ENCODE peak calls at places on chromosomes 1 and 21, in six cellular contexts. E is body of pancreas, S is cardiac muscle cell, X is dorsolateral prefrontal cortex, U is mammary epithelial cell, L is fibroblast of pulmonary artery. V is an unnamed sample.

GRCh38 chr1:84174051-84174556 is 30.0 kb downstream of the PRKACB start:
- DNase-seq in U (peak), L (peak), X (no peak), E (no peak), S (no peak), V (peak)

GRCh38 chr1:9629445-9630201 is 21.9 kb upstream of the PIK3CD start:
- DNase-seq in S (no peak), X (no peak), L (no peak), U (no peak), E (no peak), V (no peak)

GRCh38 chr1:226973371-226973897 is 33.3 kb downstream of the COQ8A start:
- DNase-seq in X (no peak), E (peak), S (no peak), L (no peak), U (no peak), V (peak)

GRCh38 chr21:38112219-38112789 is 144.5 kb upstream of the KCNJ15 start:
- DNase-seq in S (no peak), U (no peak), X (no peak), E (no peak), L (no peak), V (no peak)

GRCh38 chr1:162021124-162021523 is 2.5 kb downstream of the OLFML2B start:
- DNase-seq in S (no peak), X (no peak), E (no peak), L (no peak), U (no peak), V (peak)

GRCh38 chr21:25813917-25814316 is 79.1 kb downstream of the GABPA start:
- DNase-seq in X (no peak), L (no peak), U (peak), E (no peak), S (no peak), V (no peak)

GRCh38 chr1:47764461-47765046 is 232.6 kb downstream of the TRABD2B start:
- DNase-seq in U (no peak), L (no peak), S (no peak), X (no peak), E (no peak), V (no peak)

GRCh38 chr1:33397125-33397506 is 33.8 kb downstream of the PHC2 start:
- DNase-seq in U (no peak), L (no peak), S (no peak), E (no peak), X (no peak), V (no peak)

GRCh38 chr1:55067022-55067781 is 27.9 kb downstream of the PCSK9 start:
- DNase-seq in E (no peak), U (no peak), X (peak), S (no peak), L (no peak), V (no peak)

GRCh38 chr1:53998223-53998622 is 19.8 kb downstream of the LDLRAD1 start:
- DNase-seq in L (no peak), U (no peak), E (no peak), S (no peak), X (no peak), V (no peak)

GRCh38 chr1:159799446-159799985 is 2.6 kb upstream of the FCRL6 start:
- DNase-seq in S (no peak), U (no peak), L (no peak), E (no peak), X (no peak), V (peak)

GRCh38 chr1:245298781-245299180 is 144.0 kb downstream of the KIF26B start:
- DNase-seq in U (peak), S (no peak), L (peak), X (peak), E (peak), V (peak)

GRCh38 chr1:93079685-93080141 is 630 bp downstream of the MTF2 start:
- DNase-seq in U (peak), X (no peak), S (peak), E (peak), L (no peak), V (no peak)

GRCh38 chr1:4637616-4638346 is 16.6 kb upstream of the AJAP1 start:
- DNase-seq in L (no peak), X (no peak), U (no peak), S (no peak), E (no peak), V (no peak)

GRCh38 chr1:167122121-167122480 is 28.2 kb downstream of the STYXL2 start:
- DNase-seq in E (no peak), X (no peak), S (no peak), U (no peak), L (no peak), V (no peak)

GRCh38 chr1:215599418-215599817 is 32.3 kb downstream of the KCTD3 start:
- DNase-seq in S (peak), E (no peak), X (no peak), U (no peak), L (peak), V (peak)

GRCh38 chr1:116332461-116332860 is 40.6 kb upstream of the ATP1A1 start:
- DNase-seq in U (no peak), E (no peak), X (no peak), L (no peak), S (no peak), V (no peak)

GRCh38 chr1:167627865-167628641 is 2.0 kb upstream of the RCSD1 start:
- DNase-seq in X (no peak), E (no peak), L (no peak), S (no peak), U (no peak), V (no peak)

GRCh38 chr1:207745285-207745684 is 6.6 kb upstream of the CD46 start:
- DNase-seq in L (peak), X (no peak), U (no peak), E (no peak), S (no peak), V (peak)

GRCh38 chr1:2429780-2430591 is 17.6 kb upstream of the PEX10 start:
- DNase-seq in U (no peak), X (no peak), L (no peak), E (no peak), S (no peak), V (no peak)

GRCh38 chr1:110554871-110555801 is 36.2 kb upstream of the KCNA10 start:
- DNase-seq in X (peak), S (peak), L (peak), U (no peak), E (peak), V (peak)

GRCh38 chr1:83701396-83701795 is 297.5 kb downstream of the TTLL7 start:
- DNase-seq in U (no peak), L (no peak), E (no peak), X (no peak), S (no peak), V (no peak)

GRCh38 chr1:111513410-111514020 is 10.1 kb upstream of the ADORA3 start:
- DNase-seq in E (no peak), L (no peak), X (peak), S (no peak), U (no peak), V (no peak)

GRCh38 chr1:101025283-101025679 is 303 bp downstream of the DPH5 start:
- DNase-seq in U (no peak), S (peak), X (no peak), L (peak), E (no peak), V (peak)

GRCh38 chr1:224615861-224616760 is at the start of gene CNIH3:
- DNase-seq in E (peak), L (peak), U (peak), X (no peak), S (peak), V (peak)

GRCh38 chr1:109299984-109300343 is 6.8 kb downstream of the MYBPHL start:
- DNase-seq in U (no peak), L (no peak), E (no peak), X (no peak), S (no peak), V (no peak)

GRCh38 chr1:212037900-212038299 is 2.4 kb downstream of the DTL start:
- DNase-seq in U (peak), L (peak), X (no peak), E (no peak), S (no peak), V (peak)

GRCh38 chr1:6508876-6509602 is 17.6 kb upstream of the PLEKHG5 start:
- DNase-seq in U (no peak), L (no peak), S (no peak), X (no peak), E (no peak), V (no peak)

GRCh38 chr1:239976130-239976968 is 115.3 kb upstream of the FMN2 start:
- DNase-seq in E (peak), S (peak), L (peak), U (peak), X (peak), V (peak)

GRCh38 chr1:108816049-108816882 is 40.6 kb downstream of the AKNAD1 start:
- DNase-seq in E (peak), X (peak), L (peak), S (no peak), U (peak), V (peak)

GRCh38 chr1:5408401-5408800 is 583.8 kb downstream of the NPHP4 start:
- DNase-seq in S (no peak), E (no peak), U (no peak), L (no peak), X (peak), V (no peak)

GRCh38 chr1:53449693-53450092 is 9.5 kb upstream of the DMRTB1 start:
- DNase-seq in U (no peak), E (no peak), L (no peak), X (no peak), S (no peak), V (no peak)

GRCh38 chr1:202957733-202958543 is at the start of gene ADIPOR1:
- DNase-seq in U (peak), L (peak), X (peak), E (peak), S (peak), V (peak)
- TF ChIP-seq CTCF in U (no peak), L (no peak), X (peak), E (no peak), S (no peak), V (no peak)

DNA sequence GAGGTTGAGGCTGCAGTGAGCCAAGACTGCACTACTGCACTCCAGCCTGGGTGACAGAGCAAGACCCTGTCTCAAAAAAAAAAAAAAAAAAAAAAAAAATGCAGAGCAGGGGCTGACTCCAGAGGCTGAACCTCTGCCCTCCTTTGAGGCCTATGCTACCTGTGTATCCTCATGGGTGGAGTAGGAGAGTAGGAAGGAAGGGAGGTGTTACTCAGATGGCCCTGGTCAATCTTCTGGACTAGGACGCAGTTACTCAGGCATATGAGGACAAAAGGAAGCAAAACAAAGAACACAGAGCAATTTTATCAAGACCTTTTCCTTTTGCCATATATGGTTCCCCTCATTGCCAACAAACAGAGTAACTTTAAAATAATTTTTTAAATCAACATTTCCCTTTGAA is 35.2 kb downstream of the TGFBR3 start:
- DNase-seq in L (peak), S (no peak), E (no peak), U (no peak), X (no peak), V (no peak)
- H3K4me3 ChIP-seq in L (peak), S (no peak), E (no peak), U (no peak), X (peak), V (no peak)

GRCh38 chr1:234600418-234601216 is 9.4 kb downstream of the IRF2BP2 start:
- DNase-seq in X (peak), E (no peak), S (no peak), L (peak), U (peak), V (no peak)

GRCh38 chr1:234598974-234599616 is 10.9 kb downstream of the IRF2BP2 start:
- DNase-seq in S (no peak), U (no peak), X (no peak), E (peak), L (peak), V (peak)

GRCh38 chr1:234597894-234598293 is 12.1 kb downstream of the IRF2BP2 start:
- DNase-seq in X (peak), U (peak), L (peak), S (no peak), E (peak), V (peak)

GRCh38 chr1:234601217-234602017 is 8.6 kb downstream of the IRF2BP2 start:
- DNase-seq in U (peak), X (no peak), S (no peak), E (no peak), L (peak), V (peak)

GRCh38 chr1:234599617-234600417 is 10.2 kb downstream of the IRF2BP2 start:
- DNase-seq in E (peak), S (peak), U (peak), X (peak), L (peak), V (peak)
- TF ChIP-seq CTCF in E (no peak), S (no peak), U (no peak), X (peak), L (no peak), V (no peak)

GRCh38 chr1:228478326-228478725 is 8.9 kb upstream of the RNF187 start:
- DNase-seq in S (no peak), L (no peak), E (no peak), X (no peak), U (no peak), V (no peak)
- H3K4me3 ChIP-seq in S (no peak), L (no peak), E (no peak), X (no peak), U (no peak), V (no peak)

DNA sequence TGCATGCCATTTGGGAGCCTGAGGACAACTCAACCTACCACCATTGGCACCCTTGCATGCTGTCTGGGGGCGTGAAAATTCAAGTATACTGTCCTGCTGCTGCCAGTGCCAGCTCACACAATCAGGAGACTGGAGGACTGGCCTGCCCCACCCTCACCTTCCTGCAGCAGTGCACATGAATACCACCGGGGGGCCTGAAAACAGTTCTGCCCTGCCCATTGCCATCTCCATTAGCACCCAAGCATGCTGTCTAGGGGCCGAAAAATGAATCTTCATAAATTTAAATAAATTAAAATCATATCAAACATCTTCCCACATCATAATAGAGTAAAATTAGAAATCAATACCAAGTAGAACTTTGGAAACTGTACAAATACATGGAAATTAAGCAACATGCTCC is 322.1 kb upstream of the TMPRSS15 start:
- DNase-seq in S (peak), U (no peak), L (no peak), E (no peak), X (no peak), V (no peak)
- TF ChIP-seq CTCF in S (no peak), U (no peak), L (no peak), E (no peak), X (no peak), V (no peak)

GRCh38 chr1:7705908-7706216 is 65.2 kb upstream of the VAMP3 start:
- DNase-seq in E (no peak), S (no peak), U (peak), L (no peak), X (no peak), V (no peak)

GRCh38 chr1:7705048-7705907 is 65.8 kb upstream of the VAMP3 start:
- DNase-seq in S (no peak), U (peak), X (peak), E (peak), L (no peak), V (no peak)

GRCh38 chr1:7703321-7704213 is 67.5 kb upstream of the VAMP3 start:
- DNase-seq in X (no peak), E (peak), L (no peak), U (no peak), S (peak), V (no peak)

GRCh38 chr1:7702365-7702764 is 68.7 kb upstream of the VAMP3 start:
- DNase-seq in X (no peak), L (no peak), U (no peak), S (peak), E (no peak), V (no peak)

GRCh38 chr1:7704214-7705047 is 66.7 kb upstream of the VAMP3 start:
- DNase-seq in L (peak), X (peak), E (peak), S (peak), U (peak), V (peak)
- H3K4me3 ChIP-seq in L (peak), X (peak), E (no peak), S (peak), U (peak), V (no peak)

DNA sequence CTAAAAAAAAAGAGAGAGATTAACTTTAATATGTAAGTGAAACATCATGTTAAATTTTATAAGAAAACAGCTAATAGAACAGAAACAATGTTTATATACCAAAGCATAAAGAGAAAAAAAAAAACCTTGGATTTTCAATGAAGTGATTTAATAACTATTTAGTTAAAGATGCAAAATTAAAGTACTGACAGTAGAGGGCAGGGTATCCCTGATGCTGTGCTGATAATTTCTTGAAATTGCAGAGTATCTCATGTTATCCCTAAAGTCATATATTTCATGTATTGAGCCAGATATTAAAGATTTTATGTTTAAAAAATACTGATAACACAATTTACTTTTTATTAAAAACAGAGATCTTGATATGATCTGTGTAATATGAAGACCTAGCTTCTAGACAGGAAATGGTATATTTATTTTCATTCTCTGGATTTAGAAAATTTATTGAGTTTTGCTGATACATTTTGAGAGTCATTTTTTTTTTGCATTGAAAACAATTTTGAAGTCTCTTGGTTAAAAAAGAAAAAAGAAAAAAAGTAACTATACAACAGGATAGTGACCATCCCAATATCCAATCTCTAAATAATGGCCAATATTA is 273.2 kb downstream of the USP25 start:
- DNase-seq in L (peak), X (no peak), E (no peak), U (no peak), S (no peak), V (peak)
- TF ChIP-seq CTCF in L (peak), X (peak), E (no peak), U (peak), S (peak), V (peak)

GRCh38 chr1:50422946-50423669 is at the start of gene DMRTA2:
- DNase-seq in X (peak), E (no peak), S (peak), L (peak), U (peak), V (no peak)
- H3K4me3 ChIP-seq in X (peak), E (no peak), S (peak), L (peak), U (no peak), V (peak)

DNA sequence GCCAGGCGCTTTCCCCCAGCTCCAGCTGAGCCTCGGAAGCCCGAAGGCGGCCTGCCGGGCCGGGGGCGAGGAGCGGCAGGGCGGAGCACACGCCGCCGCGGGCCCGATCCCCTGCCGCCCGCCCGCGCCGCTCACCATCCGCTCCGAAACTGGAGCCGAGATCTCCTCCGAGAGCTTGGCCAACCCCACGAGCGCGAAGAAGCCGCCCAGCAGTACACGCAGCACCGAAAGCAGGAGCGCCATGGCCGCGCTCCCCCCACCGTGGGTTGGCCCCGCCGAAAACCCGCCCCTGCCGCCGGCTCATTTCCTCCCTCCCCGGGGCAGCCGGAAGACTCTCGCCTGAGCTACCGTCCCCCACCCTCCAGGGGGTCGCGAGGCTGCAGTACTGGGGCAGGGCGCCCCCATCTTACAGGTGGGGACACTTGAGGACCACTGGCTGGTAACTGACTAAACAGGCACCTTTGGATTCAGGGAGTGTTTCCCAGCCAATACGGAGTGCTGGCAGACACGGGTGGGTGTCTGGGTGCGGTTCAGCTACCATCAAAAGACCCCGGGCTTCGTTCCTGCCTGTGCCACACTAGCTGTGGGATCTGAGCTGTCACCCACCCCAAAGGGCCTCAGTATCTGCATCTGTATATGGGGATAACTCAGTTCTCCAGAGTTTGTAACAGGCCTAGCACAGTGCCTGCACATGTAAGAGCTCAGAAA is at the start of gene TMEM35B:
- DNase-seq in S (peak), E (peak), L (peak), X (peak), U (peak), V (peak)
- TF ChIP-seq CTCF in S (peak), E (no peak), L (no peak), X (no peak), U (no peak), V (no peak)

GRCh38 chr1:27557596-27558340 is 46.2 kb downstream of the AHDC1 start:
- DNase-seq in U (peak), X (no peak), S (no peak), L (no peak), E (peak), V (no peak)
- H3K4me3 ChIP-seq in U (no peak), X (peak), S (no peak), L (no peak), E (no peak), V (no peak)